ENCODE peak calls at places on chromosomes 16 and 17, in ten cellular contexts. R, G, J, D, F, A, L, M, W and P are unnamed samples.

GRCh38 chr16:26316683-26317464 is 625.1 kb downstream of the HS3ST4 start:
- DNase-seq in R (no peak), G (no peak), J (no peak), D (no peak), F (no peak), A (no peak), L (no peak), M (no peak), W (no peak), P (no peak)

GRCh38 chr16:31002252-31002700 is 8.2 kb downstream of the STX1B start:
- DNase-seq in R (no peak), G (no peak), J (no peak), D (no peak), F (no peak), A (no peak), L (no peak), M (no peak), W (peak), P (no peak)

GRCh38 chr17:68576811-68577551 is 24.2 kb downstream of the FAM20A start:
- DNase-seq in R (no peak), G (peak), J (no peak), D (no peak), F (no peak), A (no peak), L (no peak), M (peak), W (no peak), P (no peak)

GRCh38 chr17:58575511-58575910 is 61.1 kb upstream of the MTMR4 start:
- DNase-seq in R (peak), G (peak), J (no peak), D (no peak), F (no peak), A (no peak), L (no peak), M (no peak), W (peak), P (no peak)

GRCh38 chr17:55722016-55722706 is 503 bp downstream of the TMEM100 start:
- DNase-seq in R (no peak), G (peak), J (no peak), D (no peak), F (no peak), A (no peak), L (no peak), M (no peak), W (no peak), P (no peak)

GRCh38 chr17:47948706-47949196 is 7.4 kb downstream of the PNPO start:
- DNase-seq in R (peak), G (peak), J (no peak), D (no peak), F (no peak), A (no peak), L (no peak), M (no peak), W (peak), P (no peak)

GRCh38 chr16:54034684-54035083 is 251.9 kb downstream of the IRX3 start:
- DNase-seq in R (peak), G (no peak), J (no peak), D (no peak), F (no peak), A (no peak), L (no peak), M (no peak), W (no peak), P (no peak)

GRCh38 chr16:48860341-48860740 is 250.4 kb upstream of the N4BP1 start:
- DNase-seq in R (no peak), G (no peak), J (no peak), D (no peak), F (no peak), A (no peak), L (no peak), M (no peak), W (no peak), P (no peak)

GRCh38 chr17:3448059-3448630 is 14.5 kb upstream of the OR1E2 start:
- DNase-seq in R (no peak), G (no peak), J (no peak), D (no peak), F (no peak), A (no peak), L (no peak), M (no peak), W (no peak), P (peak)

GRCh38 chr16:1620391-1620790 is 8.2 kb downstream of the CRAMP1 start:
- DNase-seq in R (no peak), G (no peak), J (no peak), D (no peak), F (no peak), A (no peak), L (no peak), M (no peak), W (no peak), P (no peak)

GRCh38 chr16:28589930-28590329 is 6.9 kb downstream of the SULT1A2 start:
- DNase-seq in R (no peak), G (no peak), J (no peak), D (no peak), F (no peak), A (no peak), L (no peak), M (no peak), W (no peak), P (no peak)

GRCh38 chr16:60041671-60042070 is 1307.6 kb upstream of the GOT2 start:
- DNase-seq in R (no peak), G (no peak), J (no peak), D (no peak), F (no peak), A (no peak), L (no peak), M (no peak), W (no peak), P (no peak)

GRCh38 chr17:80111702-80112470 is 10.5 kb downstream of the GAA start:
- DNase-seq in R (no peak), G (no peak), J (no peak), D (no peak), F (no peak), A (no peak), L (no peak), M (no peak), W (no peak), P (no peak)

GRCh38 chr17:63911657-63912100 is 621 bp upstream of the CSHL1 start:
- DNase-seq in R (peak), G (peak), J (peak), D (peak), F (peak), A (no peak), L (no peak), M (no peak), W (no peak), P (peak)

GRCh38 chr17:27670791-27671590 is 40.0 kb downstream of the LGALS9 start:
- DNase-seq in R (no peak), G (no peak), J (no peak), D (peak), F (no peak), A (no peak), L (no peak), M (no peak), W (no peak), P (no peak)

GRCh38 chr17:2364132-2365116 is 27.1 kb downstream of the SGSM2 start:
- DNase-seq in R (no peak), G (no peak), J (no peak), D (peak), F (no peak), A (no peak), L (no peak), M (peak), W (no peak), P (no peak)

GRCh38 chr17:49603720-49604119 is 28.0 kb downstream of the NXPH3 start:
- DNase-seq in R (no peak), G (peak), J (no peak), D (no peak), F (no peak), A (no peak), L (no peak), M (no peak), W (no peak), P (no peak)

GRCh38 chr17:60577147-60577925 is 22.7 kb upstream of the PPM1D start:
- DNase-seq in R (peak), G (peak), J (no peak), D (no peak), F (no peak), A (no peak), L (peak), M (no peak), W (no peak), P (no peak)

GRCh38 chr17:49549691-49550678 is 25.7 kb upstream of the NXPH3 start:
- DNase-seq in R (no peak), G (no peak), J (no peak), D (peak), F (no peak), A (no peak), L (no peak), M (no peak), W (no peak), P (no peak)

GRCh38 chr16:86512301-86512859 is 2.1 kb downstream of the FOXF1 start:
- DNase-seq in R (no peak), G (peak), J (no peak), D (peak), F (no peak), A (no peak), L (no peak), M (no peak), W (no peak), P (no peak)